ENCODE peak calls at places on chromosomes 1 and 21, in six cellular contexts. Q, M, G, F, C and Z are unnamed samples.

GRCh38 chr1:154520333-154520732 is 18.1 kb upstream of the SHE start:
- DNase-seq in Q (no peak), M (no peak), G (no peak), F (peak), C (no peak), Z (no peak)

GRCh38 chr1:167746013-167746672 is 24.4 kb downstream of the MPZL1 start:
- DNase-seq in Q (no peak), M (no peak), G (no peak), F (no peak), C (no peak), Z (no peak)

GRCh38 chr1:77847621-77848080 is 40.8 kb upstream of the NEXN start:
- DNase-seq in Q (no peak), M (no peak), G (no peak), F (no peak), C (no peak), Z (no peak)

GRCh38 chr1:47725732-47726495 is 271.3 kb downstream of the TRABD2B start:
- DNase-seq in Q (peak), M (no peak), G (peak), F (peak), C (peak), Z (peak)

GRCh38 chr1:207962716-207963428 is 51.9 kb upstream of the CD34 start:
- DNase-seq in Q (peak), M (no peak), G (peak), F (no peak), C (no peak), Z (no peak)

GRCh38 chr1:64183380-64183984 is 19.9 kb upstream of the UBE2U start:
- DNase-seq in Q (no peak), M (no peak), G (peak), F (peak), C (no peak), Z (no peak)

GRCh38 chr1:159790237-159790917 is 9.6 kb downstream of the DUSP23 start:
- DNase-seq in Q (no peak), M (no peak), G (peak), F (peak), C (peak), Z (no peak)

GRCh38 chr1:25068829-25069228 is 138.8 kb upstream of the RUNX3 start:
- DNase-seq in Q (no peak), M (no peak), G (no peak), F (no peak), C (no peak), Z (no peak)

GRCh38 chr1:7610106-7610731 is 160.9 kb upstream of the VAMP3 start:
- DNase-seq in Q (no peak), M (no peak), G (peak), F (no peak), C (no peak), Z (no peak)

GRCh38 chr1:101357444-101357986 is 120.7 kb downstream of the S1PR1 start:
- DNase-seq in Q (no peak), M (peak), G (peak), F (peak), C (peak), Z (peak)

GRCh38 chr1:196323869-196324268 is 284.4 kb downstream of the KCNT2 start:
- DNase-seq in Q (no peak), M (no peak), G (no peak), F (no peak), C (no peak), Z (no peak)

GRCh38 chr1:152047954-152048640 is 11.3 kb upstream of the S100A11 start:
- DNase-seq in Q (peak), M (peak), G (no peak), F (peak), C (peak), Z (peak)

GRCh38 chr1:243849089-243850012 is 692 bp downstream of the AKT3 start:
- DNase-seq in Q (peak), M (no peak), G (peak), F (peak), C (peak), Z (no peak)

GRCh38 chr1:64356636-64357256 is 113.2 kb upstream of the CACHD1 start:
- DNase-seq in Q (no peak), M (no peak), G (no peak), F (no peak), C (no peak), Z (no peak)

GRCh38 chr1:167643471-167643870 is 13.4 kb downstream of the RCSD1 start:
- DNase-seq in Q (no peak), M (no peak), G (no peak), F (no peak), C (no peak), Z (no peak)

GRCh38 chr21:42223826-42224575 is 5.1 kb downstream of the ABCG1 start:
- DNase-seq in Q (peak), M (no peak), G (no peak), F (no peak), C (no peak), Z (no peak)

GRCh38 chr1:231806623-231807470 is 180.3 kb downstream of the DISC1 start:
- DNase-seq in Q (peak), M (no peak), G (peak), F (peak), C (peak), Z (no peak)

GRCh38 chr1:23959461-23960290 is at the start of gene PNRC2:
- DNase-seq in Q (peak), M (peak), G (peak), F (peak), C (peak), Z (peak)

GRCh38 chr1:160007577-160008200 is 24.1 kb downstream of the PIGM start:
- DNase-seq in Q (no peak), M (no peak), G (peak), F (peak), C (no peak), Z (no peak)

GRCh38 chr1:21653744-21654100 is 15.4 kb downstream of the RAP1GAP start:
- DNase-seq in Q (no peak), M (no peak), G (no peak), F (no peak), C (no peak), Z (no peak)

GRCh38 chr21:45455321-45456013 is 50.5 kb downstream of the COL18A1 start:
- DNase-seq in Q (no peak), M (no peak), G (no peak), F (peak), C (no peak), Z (no peak)

GRCh38 chr1:170929412-170929834 is 5.9 kb upstream of the MROH9 start:
- DNase-seq in Q (no peak), M (no peak), G (no peak), F (no peak), C (no peak), Z (peak)

GRCh38 chr1:25805863-25806225 is 5.9 kb downstream of the SELENON start:
- DNase-seq in Q (no peak), M (no peak), G (no peak), F (no peak), C (no peak), Z (no peak)

GRCh38 chr1:2888281-2888845 is 86.9 kb upstream of the TTC34 start:
- DNase-seq in Q (no peak), M (no peak), G (no peak), F (no peak), C (no peak), Z (no peak)